ENCODE peak calls at places on chromosomes 7 and 10, in ten cellular contexts. G is ovary, A is colonic mucosa, W is astrocyte of the spinal cord, D is Peyer's patch, K is heart right ventricle, Y is H7, C is thoracic aorta, Z is tibial artery, X is WERI-Rb-1. L is an unnamed sample.

GRCh38 chr10:56653289-56653688 is 292.2 kb upstream of the ZWINT start:
- DNase-seq in W (no peak), C (no peak), Y (no peak), K (no peak), X (no peak), Z (no peak), A (no peak), G (no peak), D (no peak), L (no peak)

GRCh38 chr7:81120803-81121202 is 202.0 kb upstream of the SEMA3C start:
- DNase-seq in Z (no peak), D (no peak), C (no peak), X (no peak), G (no peak), A (no peak), Y (no peak), W (no peak), K (no peak), L (no peak)

GRCh38 chr10:104151737-104152136 is 29.8 kb downstream of the SFR1 start:
- DNase-seq in C (no peak), W (no peak), A (no peak), Y (no peak), X (no peak), K (no peak), Z (no peak), G (no peak), D (no peak), L (no peak)

GRCh38 chr7:73907554-73908122 is 46.7 kb downstream of the TMEM270 start:
- DNase-seq in A (no peak), W (no peak), C (no peak), Z (no peak), X (no peak), K (no peak), D (peak; percentile 39), G (no peak), Y (peak; percentile 42), L (no peak)

GRCh38 chr7:91778416-91778815 is 102.1 kb downstream of the MTERF1 start:
- DNase-seq in W (no peak), Y (no peak), G (no peak), X (no peak), Z (no peak), K (no peak), D (no peak), C (no peak), A (no peak), L (no peak)

GRCh38 chr7:106840342-106840741 is 24.7 kb upstream of the PIK3CG start:
- DNase-seq in W (peak; percentile 81), A (no peak), G (no peak), D (no peak), C (no peak), K (no peak), Z (no peak), X (no peak), Y (peak; percentile 41), L (peak; percentile 80)

GRCh38 chr10:30557884-30558283 is 71.7 kb downstream of the LYZL2 start:
- DNase-seq in K (no peak), C (no peak), A (no peak), X (no peak), W (peak; percentile 4), G (no peak), Y (no peak), Z (no peak), D (no peak), L (peak; percentile 2)

GRCh38 chr10:132422169-132422691 is 25.2 kb downstream of the PWWP2B start:
- DNase-seq in K (peak; percentile 32), Z (no peak), G (no peak), W (no peak), D (peak; percentile 91), C (no peak), A (no peak), X (peak; percentile 68), Y (peak; percentile 62), L (no peak)

GRCh38 chr7:131145026-131145425 is 182.7 kb upstream of the MKLN1 start:
- DNase-seq in Y (no peak), D (no peak), G (no peak), X (no peak), W (peak; percentile 11), A (no peak), K (no peak), C (no peak), Z (no peak), L (no peak)

GRCh38 chr7:21903074-21903786 is 42.5 kb downstream of the CDCA7L start:
- DNase-seq in A (no peak), W (no peak), K (no peak), D (no peak), C (no peak), Y (no peak), Z (no peak), X (no peak), G (no peak), L (peak; percentile 40)

GRCh38 chr10:86366902-86367338 is 325 bp upstream of the GRID1 start:
- DNase-seq in Z (peak; percentile 66), X (peak; percentile 11), A (no peak), C (no peak), K (no peak), D (no peak), G (no peak), W (no peak), Y (no peak), L (no peak)

GRCh38 chr10:131141207-131141606 is 170.3 kb downstream of the TCERG1L start:
- DNase-seq in X (no peak), C (no peak), G (no peak), A (no peak), Y (no peak), K (no peak), D (no peak), Z (no peak), W (no peak), L (no peak)

GRCh38 chr10:100612601-100613595 is 77.2 kb downstream of the HIF1AN start:
- DNase-seq in W (no peak), K (no peak), C (no peak), Y (no peak), G (no peak), D (peak; percentile 31), A (no peak), X (no peak), Z (no peak), L (no peak)

GRCh38 chr10:20958764-20959163 is 61.7 kb upstream of the NEBL start:
- DNase-seq in W (no peak), Y (no peak), Z (no peak), A (no peak), G (no peak), X (no peak), C (no peak), K (no peak), D (no peak), L (no peak)

GRCh38 chr10:22550732-22551131 is 163.6 kb downstream of the PIP4K2A start:
- DNase-seq in X (peak; percentile 56), D (peak; percentile 83), C (no peak), G (peak; percentile 32), W (peak; percentile 20), K (peak; percentile 46), Y (peak; percentile 86), A (peak; percentile 48), Z (no peak), L (peak; percentile 26)

GRCh38 chr7:84194484-84195260 is at the start of gene SEMA3A:
- DNase-seq in G (peak; percentile 15), A (peak; percentile 22), Z (no peak), Y (peak; percentile 18), D (peak; percentile 48), W (peak; percentile 83), X (peak; percentile 63), K (no peak), C (no peak), L (peak; percentile 78)

GRCh38 chr7:78473902-78474301 is 675.3 kb downstream of the PHTF2 start:
- DNase-seq in G (no peak), K (no peak), D (no peak), A (no peak), C (no peak), X (no peak), Y (no peak), Z (no peak), W (no peak), L (no peak)

GRCh38 chr7:117210908-117211307 is 112.0 kb downstream of the WNT2 start:
- DNase-seq in Z (no peak), Y (no peak), W (no peak), D (no peak), C (no peak), A (no peak), G (no peak), K (no peak), X (no peak), L (no peak)

GRCh38 chr10:117534321-117535044 is 8.1 kb upstream of the EMX2 start:
- DNase-seq in C (no peak), Z (no peak), Y (peak; percentile 78), K (no peak), D (no peak), G (no peak), W (no peak), X (no peak), A (no peak), L (no peak)
- H3K4me3 ChIP-seq in C (peak overlapping the region; percentile 65), Z (peak overlapping the region; percentile 50), Y (no peak overlapping the region), K (peak overlapping the region; percentile 44), D (no peak overlapping the region), G (peak overlapping the region; percentile 38), W (no peak overlapping the region), X (no peak overlapping the region), A (no peak overlapping the region), L (no peak overlapping the region)

GRCh38 chr10:48575901-48576300 is 29.0 kb downstream of the ARHGAP22 start:
- DNase-seq in A (no peak), D (no peak), Z (no peak), W (no peak), C (no peak), K (no peak), X (no peak), Y (no peak), G (no peak), L (no peak)
- H3K4me3 ChIP-seq in A (no peak overlapping the region), D (no peak overlapping the region), Z (no peak overlapping the region), W (no peak overlapping the region), C (no peak overlapping the region), K (no peak overlapping the region), X (no peak overlapping the region), Y (no peak overlapping the region), G (no peak overlapping the region), L (no peak overlapping the region)

DNA sequence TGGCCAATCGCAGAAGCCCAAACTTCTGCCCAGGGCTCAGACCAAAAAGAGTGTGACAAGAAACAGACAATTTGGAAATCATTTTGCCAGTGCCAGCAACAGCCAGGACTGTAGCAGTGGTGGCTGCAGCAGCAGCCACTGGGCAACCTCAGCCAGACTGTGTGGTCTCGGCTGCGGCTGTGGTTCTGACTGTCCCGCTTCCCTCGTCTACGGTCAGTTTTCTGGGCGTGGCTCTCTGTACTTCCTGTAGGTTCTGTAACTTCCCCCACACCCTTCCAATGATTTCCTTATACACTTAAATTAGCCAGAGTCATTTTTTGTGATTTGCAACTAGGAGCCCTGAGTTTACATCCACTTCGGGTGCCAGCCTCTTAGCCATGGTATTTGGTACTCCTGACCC is 39.9 kb downstream of the CYTH3 start:
- DNase-seq in W (no peak), Z (peak; percentile 72), C (no peak), G (peak; percentile 27), X (no peak), A (peak; percentile 65), K (peak; percentile 49), D (peak; percentile 66), Y (no peak), L (no peak)
- H3K4me3 ChIP-seq in W (no peak overlapping the region), Z (no peak overlapping the region), C (peak overlapping the region; percentile 13), G (no peak overlapping the region), X (no peak overlapping the region), A (no peak overlapping the region), K (peak overlapping the region; percentile 6), D (no peak overlapping the region), Y (no peak overlapping the region), L (no peak overlapping the region)

DNA sequence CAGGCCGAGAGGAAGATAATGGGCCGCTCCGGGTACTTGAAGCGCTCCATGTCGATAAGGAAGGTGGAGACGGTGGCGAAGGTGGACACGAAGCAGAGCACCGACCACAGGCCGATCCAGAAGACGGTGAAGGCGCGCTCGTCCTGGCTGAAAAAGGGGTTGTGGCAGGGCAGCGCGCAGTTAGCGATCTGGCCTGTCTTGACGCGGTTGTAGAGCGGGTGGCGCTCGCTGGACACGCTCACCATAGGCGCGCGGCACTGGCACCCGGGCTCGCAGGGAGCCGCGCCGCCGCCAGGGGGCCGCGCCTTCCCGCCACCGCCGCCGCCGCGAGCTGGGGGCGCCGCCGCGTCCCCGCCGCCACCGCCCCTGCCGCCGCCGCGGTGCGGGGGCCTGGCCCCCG is 1.6 kb downstream of the FZD8 start:
- DNase-seq in C (peak; percentile 5), A (peak; percentile 70), X (peak; percentile 51), Y (peak; percentile 86), D (peak; percentile 66), W (peak; percentile 66), Z (peak; percentile 80), K (peak; percentile 72), G (peak; percentile 42), L (peak; percentile 43)
- H3K4me3 ChIP-seq in C (peak overlapping the region; percentile 74), A (peak overlapping the region; percentile 43), X (peak overlapping the region; percentile 55), Y (peak overlapping the region; percentile 65), D (peak overlapping the region; percentile 54), W (peak overlapping the region; percentile 58), Z (peak overlapping the region; percentile 78), K (peak overlapping the region; percentile 91), G (peak overlapping the region; percentile 37), L (peak overlapping the region; percentile 73)